ENCODE peak calls at places on chromosomes 12 and 14, in six cellular contexts. X, U, J, M, H and Z are unnamed samples.

GRCh38 chr14:101369916-101370592 is 191.2 kb upstream of the DIO3 start:
- DNase-seq in X (no peak), U (no peak), J (no peak), M (no peak), H (peak), Z (no peak)

GRCh38 chr14:60506985-60507829 is 1.7 kb upstream of the SIX6 start:
- DNase-seq in X (no peak), U (no peak), J (no peak), M (no peak), H (peak), Z (no peak)

GRCh38 chr12:109968801-109969200 is 27.4 kb downstream of the GIT2 start:
- DNase-seq in X (no peak), U (no peak), J (no peak), M (no peak), H (no peak), Z (no peak)

GRCh38 chr14:102421366-102422057 is 58.8 kb downstream of the TECPR2 start:
- DNase-seq in X (no peak), U (no peak), J (no peak), M (no peak), H (no peak), Z (no peak)

GRCh38 chr12:130254476-130255276 is 83.0 kb upstream of the PIWIL1 start:
- DNase-seq in X (no peak), U (no peak), J (no peak), M (no peak), H (peak), Z (no peak)

GRCh38 chr12:467591-467990 is 7.9 kb downstream of the B4GALNT3 start:
- DNase-seq in X (no peak), U (no peak), J (no peak), M (no peak), H (no peak), Z (no peak)

GRCh38 chr14:89469210-89470198 is 52.5 kb upstream of the FOXN3 start:
- DNase-seq in X (no peak), U (no peak), J (no peak), M (no peak), H (no peak), Z (no peak)

GRCh38 chr14:52080817-52081755 is 12.2 kb upstream of the NID2 start:
- DNase-seq in X (peak), U (no peak), J (no peak), M (no peak), H (no peak), Z (peak)

GRCh38 chr14:74571901-74572828 is 39.9 kb downstream of the LTBP2 start:
- DNase-seq in X (peak), U (no peak), J (peak), M (no peak), H (no peak), Z (no peak)

GRCh38 chr14:51087024-51087423 is 7.9 kb downstream of the TRIM9 start:
- DNase-seq in X (peak), U (no peak), J (peak), M (no peak), H (no peak), Z (no peak)

GRCh38 chr14:29548948-29549370 is 378.7 kb downstream of the PRKD1 start:
- DNase-seq in X (peak), U (peak), J (no peak), M (no peak), H (no peak), Z (no peak)

GRCh38 chr14:75559451-75560187 is 18.8 kb upstream of the FLVCR2 start:
- DNase-seq in X (peak), U (no peak), J (no peak), M (no peak), H (no peak), Z (no peak)

GRCh38 chr14:51547260-51547659 is 104.5 kb upstream of the FRMD6 start:
- DNase-seq in X (peak), U (no peak), J (peak), M (no peak), H (no peak), Z (no peak)

GRCh38 chr12:23760495-23760894 is 189.0 kb downstream of the SOX5 start:
- DNase-seq in X (no peak), U (no peak), J (no peak), M (no peak), H (no peak), Z (no peak)

GRCh38 chr12:83414981-83415380 is 728.3 kb downstream of the TMTC2 start:
- DNase-seq in X (no peak), U (no peak), J (no peak), M (no peak), H (peak), Z (no peak)

GRCh38 chr12:49264466-49264872 is 413 bp upstream of the TUBA1C start:
- DNase-seq in X (peak), U (no peak), J (no peak), M (no peak), H (peak), Z (no peak)

GRCh38 chr12:113278631-113279030 is 56.3 kb downstream of the SLC8B1 start:
- DNase-seq in X (no peak), U (no peak), J (no peak), M (no peak), H (no peak), Z (no peak)

GRCh38 chr12:125220404-125221273 is 155.4 kb downstream of the AACS start:
- DNase-seq in X (no peak), U (no peak), J (no peak), M (no peak), H (no peak), Z (no peak)

GRCh38 chr12:46921754-46922113 is 95.9 kb upstream of the SLC38A4 start:
- DNase-seq in X (no peak), U (no peak), J (no peak), M (no peak), H (no peak), Z (no peak)

GRCh38 chr14:98112211-98112780 is 1159.7 kb downstream of the BCL11B start:
- DNase-seq in X (no peak), U (no peak), J (no peak), M (no peak), H (no peak), Z (peak)

GRCh38 chr14:90675399-90675798 is 140.8 kb downstream of the TTC7B start:
- DNase-seq in X (no peak), U (no peak), J (no peak), M (no peak), H (peak), Z (no peak)

GRCh38 chr12:22054155-22054554 is 8.1 kb downstream of the CMAS start:
- DNase-seq in X (no peak), U (no peak), J (no peak), M (no peak), H (no peak), Z (no peak)

GRCh38 chr14:94880805-94881204 is 110.9 kb upstream of the GSC start:
- DNase-seq in X (no peak), U (no peak), J (no peak), M (no peak), H (no peak), Z (no peak)

GRCh38 chr12:118432812-118433540 is 56.6 kb downstream of the SUDS3 start:
- DNase-seq in X (no peak), U (no peak), J (peak), M (no peak), H (no peak), Z (no peak)

GRCh38 chr14:51219473-51220448 is 20.3 kb upstream of the TMX1 start:
- DNase-seq in X (peak), U (no peak), J (no peak), M (no peak), H (no peak), Z (no peak)

GRCh38 chr12:28424965-28425364 is 234.7 kb downstream of the CCDC91 start:
- DNase-seq in X (no peak), U (no peak), J (no peak), M (no peak), H (no peak), Z (no peak)

GRCh38 chr14:32507029-32507984 is 178.2 kb downstream of the AKAP6 start:
- DNase-seq in X (peak), U (no peak), J (no peak), M (no peak), H (no peak), Z (no peak)

GRCh38 chr12:45756666-45757065 is 27.2 kb downstream of the ARID2 start:
- DNase-seq in X (no peak), U (no peak), J (no peak), M (no peak), H (no peak), Z (no peak)

GRCh38 chr12:5648692-5649338 is 216.9 kb downstream of the NTF3 start:
- DNase-seq in X (no peak), U (no peak), J (no peak), M (no peak), H (no peak), Z (no peak)

GRCh38 chr14:95830386-95830785 is 46.2 kb upstream of the TUNAR start:
- DNase-seq in X (no peak), U (no peak), J (no peak), M (no peak), H (no peak), Z (peak)

GRCh38 chr12:124774462-124775167 is 89.0 kb downstream of the SCARB1 start:
- DNase-seq in X (no peak), U (peak), J (peak), M (no peak), H (no peak), Z (no peak)

GRCh38 chr12:100753837-100754236 is 40.7 kb upstream of the ANO4 start:
- DNase-seq in X (no peak), U (no peak), J (no peak), M (no peak), H (no peak), Z (no peak)

GRCh38 chr12:1796515-1797010 is 23.8 kb upstream of the LRTM2 start:
- DNase-seq in X (no peak), U (no peak), J (peak), M (no peak), H (peak), Z (no peak)

GRCh38 chr12:69352904-69353303 is 4.7 kb downstream of the LYZ start:
- DNase-seq in X (no peak), U (no peak), J (no peak), M (no peak), H (no peak), Z (no peak)

GRCh38 chr12:27644446-27644845 is 51.8 kb upstream of the REP15 start:
- DNase-seq in X (no peak), U (no peak), J (no peak), M (no peak), H (no peak), Z (no peak)

GRCh38 chr12:116707751-116708150 is 30.1 kb downstream of the SPRING1 start:
- DNase-seq in X (no peak), U (no peak), J (no peak), M (no peak), H (no peak), Z (no peak)

GRCh38 chr12:52826611-52827498 is 7.3 kb downstream of the KRT79 start:
- DNase-seq in X (no peak), U (no peak), J (no peak), M (no peak), H (no peak), Z (no peak)

GRCh38 chr14:23454445-23454856 is 15.1 kb upstream of the NGDN start:
- DNase-seq in X (no peak), U (no peak), J (no peak), M (no peak), H (no peak), Z (no peak)

GRCh38 chr12:71024281-71024680 is 103.7 kb upstream of the PTPRR start:
- DNase-seq in X (no peak), U (no peak), J (no peak), M (no peak), H (no peak), Z (no peak)

DNA sequence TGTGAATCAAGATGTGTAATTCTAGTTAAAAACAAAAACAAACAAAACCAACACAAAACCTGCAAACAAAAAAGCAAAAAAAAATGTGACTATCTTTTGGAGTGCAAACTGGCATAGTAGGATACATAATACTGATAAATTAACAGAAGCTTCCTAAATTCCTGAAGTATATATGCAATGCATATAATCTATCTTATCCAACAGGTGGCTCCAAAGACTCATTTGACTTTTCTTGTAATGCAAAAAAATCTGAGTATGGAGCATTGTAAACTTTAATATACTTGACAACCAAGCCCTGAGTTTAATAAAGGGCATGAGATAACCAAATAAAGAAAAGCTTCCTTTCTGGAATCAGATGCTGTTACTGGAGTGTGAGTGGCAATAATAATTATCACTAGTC is 1003.6 kb downstream of the FSCB start:
- DNase-seq in X (no peak), U (no peak), J (no peak), M (no peak), H (no peak), Z (no peak)
- TF ChIP-seq CTCF in X (no peak), U (no peak), J (no peak), M (no peak), H (no peak), Z (no peak)

DNA sequence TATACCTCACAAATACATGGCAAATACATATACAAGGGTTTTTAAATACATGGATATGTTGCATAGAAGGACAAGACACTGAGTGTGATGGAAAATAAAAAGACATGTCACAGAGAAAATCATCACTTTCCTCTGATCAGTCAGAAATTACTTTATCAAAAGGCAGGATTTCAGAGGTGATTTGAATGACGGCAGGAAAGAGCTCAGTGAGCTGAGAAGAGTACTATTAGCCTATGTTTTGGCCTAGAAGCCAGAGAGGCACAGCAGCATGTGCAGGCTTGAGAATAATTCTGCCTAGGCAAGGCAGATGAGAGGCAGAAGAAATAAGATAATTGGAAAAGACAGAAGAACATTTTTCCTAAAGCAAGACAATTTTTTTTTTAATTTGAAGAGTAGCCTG is 94.9 kb downstream of the BCAT1 start:
- DNase-seq in X (no peak), U (no peak), J (no peak), M (no peak), H (no peak), Z (no peak)
- TF ChIP-seq EP300 in X (no peak), U (no peak), J (no peak), M (no peak), H (no peak), Z (no peak)

GRCh38 chr12:55068416-55069010 is 48.7 kb downstream of the NEUROD4 start:
- DNase-seq in X (peak), U (no peak), J (no peak), M (no peak), H (no peak), Z (no peak)

GRCh38 chr12:55067701-55068100 is 47.9 kb downstream of the NEUROD4 start:
- DNase-seq in X (no peak), U (no peak), J (no peak), M (no peak), H (no peak), Z (no peak)

GRCh38 chr12:55073043-55074022 is 52.9 kb upstream of the OR9K2 start:
- DNase-seq in X (peak), U (peak), J (peak), M (peak), H (no peak), Z (no peak)

GRCh38 chr12:55074771-55075170 is 51.4 kb upstream of the OR9K2 start:
- DNase-seq in X (no peak), U (no peak), J (no peak), M (no peak), H (no peak), Z (no peak)

GRCh38 chr12:55072093-55072492 is 52.3 kb downstream of the NEUROD4 start:
- DNase-seq in X (peak), U (no peak), J (peak), M (no peak), H (peak), Z (no peak)
- TF ChIP-seq CTCF in X (peak), U (peak), J (no peak), M (no peak), H (peak), Z (no peak)

DNA sequence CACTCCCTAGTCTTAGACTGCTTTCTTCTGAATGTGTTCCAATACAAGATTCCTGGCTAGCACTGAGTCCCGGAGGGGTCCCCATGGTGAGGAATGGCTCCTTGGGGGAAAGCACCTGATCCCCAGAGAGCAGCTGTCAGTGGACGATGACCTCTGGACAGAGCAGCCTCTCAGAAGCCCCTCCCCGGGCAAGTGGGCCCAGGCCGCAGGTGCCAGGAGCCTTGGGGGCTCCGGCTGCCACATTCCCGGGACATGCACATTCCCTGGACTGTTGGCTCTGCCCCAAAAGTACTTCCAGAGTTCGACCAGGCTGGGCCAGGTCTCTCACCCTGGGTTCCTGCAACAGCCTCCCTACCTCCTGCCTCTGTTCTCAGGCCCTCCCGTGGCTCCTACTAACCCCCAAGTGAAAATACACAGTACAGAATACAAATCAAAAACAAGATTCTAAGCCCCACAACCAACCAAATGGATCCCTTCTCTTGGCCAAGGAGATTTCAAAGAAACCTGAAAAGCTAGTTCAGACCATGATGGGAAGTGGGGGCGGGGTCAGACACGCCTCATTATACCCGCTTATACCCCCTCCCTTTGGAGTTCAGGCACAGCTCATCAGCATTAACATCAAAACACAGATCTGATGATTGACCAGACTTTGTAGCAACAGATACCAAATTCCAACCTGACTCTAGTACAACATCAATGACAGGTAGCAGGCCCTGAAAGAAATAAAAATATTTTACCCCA is 23.3 kb upstream of the BTBD6 start:
- DNase-seq in X (no peak), U (no peak), J (no peak), M (no peak), H (peak), Z (no peak)
- TF ChIP-seq EP300 in X (no peak), U (no peak), J (no peak), M (no peak), H (no peak), Z (no peak)

GRCh38 chr14:105023144-105023543 is 2.3 kb upstream of the CDCA4 start:
- DNase-seq in X (no peak), U (no peak), J (no peak), M (no peak), H (no peak), Z (no peak)

GRCh38 chr14:105019861-105020814 is 745 bp downstream of the CDCA4 start:
- DNase-seq in X (no peak), U (no peak), J (peak), M (no peak), H (peak), Z (no peak)

GRCh38 chr14:105022276-105022670 is 1.4 kb upstream of the CDCA4 start:
- DNase-seq in X (no peak), U (no peak), J (no peak), M (no peak), H (no peak), Z (no peak)

GRCh38 chr14:105021656-105022275 is 883 bp upstream of the CDCA4 start:
- DNase-seq in X (peak), U (no peak), J (peak), M (no peak), H (no peak), Z (no peak)

DNA sequence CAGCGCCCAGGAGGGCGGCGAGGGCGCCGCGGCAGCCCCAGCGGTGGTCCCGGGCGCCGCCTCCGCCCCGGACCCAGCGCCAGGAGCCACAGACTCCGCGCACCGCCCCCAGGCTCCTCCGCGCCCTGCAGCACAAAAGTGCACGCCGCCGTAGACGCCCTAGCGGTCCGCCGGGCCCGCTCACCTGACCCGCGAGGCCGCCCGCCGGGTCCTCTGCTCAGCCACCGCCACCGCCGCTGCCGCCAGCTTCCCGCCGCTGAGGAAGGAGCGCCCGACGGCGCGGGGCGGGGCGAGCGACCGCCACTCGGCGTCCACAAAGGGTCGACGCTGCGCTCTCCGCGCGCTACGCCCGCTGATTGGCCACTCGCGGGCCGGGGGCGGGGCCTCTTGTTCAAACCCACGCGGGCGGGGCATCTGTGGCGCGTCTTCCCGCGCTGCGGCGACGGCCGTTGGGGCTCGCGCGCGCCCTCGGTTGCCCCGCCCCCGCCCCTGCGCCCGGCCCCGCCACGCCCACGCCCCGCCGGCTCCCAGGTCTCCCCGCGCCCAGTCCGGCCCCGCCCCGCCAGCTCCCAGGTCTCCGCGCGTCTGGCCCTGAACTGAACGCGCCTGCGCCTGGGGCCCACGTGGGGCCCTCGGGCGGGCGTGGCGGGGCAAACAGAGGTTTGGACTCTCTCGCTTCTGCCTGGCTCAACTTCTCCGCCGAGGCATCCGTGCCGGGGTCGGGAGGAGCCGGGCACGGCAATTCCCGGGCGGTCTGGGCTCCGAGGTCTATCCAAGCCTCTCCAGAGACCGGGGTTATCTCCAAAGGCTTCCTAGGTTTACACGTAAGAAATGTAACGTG is at the start of gene CDCA4:
- DNase-seq in X (peak), U (peak), J (peak), M (peak), H (peak), Z (peak)
- TF ChIP-seq CTCF in X (no peak), U (no peak), J (no peak), M (peak), H (peak), Z (no peak)

GRCh38 chr12:95653761-95654546 is 102.7 kb upstream of the USP44 start:
- DNase-seq in X (peak), U (no peak), J (no peak), M (no peak), H (no peak), Z (no peak)
- TF ChIP-seq EP300 in X (peak), U (no peak), J (no peak), M (no peak), H (peak), Z (no peak)